ENCODE peak calls at places on chromosomes 2 and 18, in eight cellular contexts. B, F, A, S, H, I, G and W are unnamed samples.

GRCh38 chr2:238158807-238159539 is at the start of gene ERFE:
- DNase-seq in B (no peak), F (peak), A (peak), S (peak), H (peak), I (no peak), G (peak), W (no peak)

GRCh38 chr2:121363632-121364420 is 78.8 kb upstream of the TFCP2L1 start:
- DNase-seq in B (peak), F (no peak), A (no peak), S (no peak), H (no peak), I (no peak), G (no peak), W (no peak)

GRCh38 chr2:240915526-240916335 is 9.6 kb downstream of the CROCC2 start:
- DNase-seq in B (no peak), F (no peak), A (no peak), S (no peak), H (no peak), I (no peak), G (no peak), W (no peak)

GRCh38 chr18:57776767-57777166 is 26.3 kb downstream of the ATP8B1 start:
- DNase-seq in B (no peak), F (no peak), A (no peak), S (no peak), H (peak), I (no peak), G (peak), W (peak)

GRCh38 chr2:28224648-28225471 is 167.8 kb upstream of the FOSL2 start:
- DNase-seq in B (peak), F (no peak), A (no peak), S (no peak), H (no peak), I (no peak), G (peak), W (no peak)

GRCh38 chr18:57443716-57444115 is 8.5 kb downstream of the ONECUT2 start:
- DNase-seq in B (no peak), F (no peak), A (no peak), S (no peak), H (no peak), I (no peak), G (no peak), W (no peak)

GRCh38 chr2:144406111-144406788 is 113.7 kb downstream of the ZEB2 start:
- DNase-seq in B (no peak), F (no peak), A (no peak), S (no peak), H (no peak), I (no peak), G (peak), W (no peak)

GRCh38 chr2:191012845-191013616 is 940 bp downstream of the STAT1 start:
- DNase-seq in B (no peak), F (peak), A (no peak), S (peak), H (no peak), I (no peak), G (peak), W (no peak)

GRCh38 chr2:104867351-104868080 is 13.6 kb downstream of the POU3F3 start:
- DNase-seq in B (no peak), F (peak), A (no peak), S (no peak), H (no peak), I (no peak), G (no peak), W (no peak)

GRCh38 chr2:120291464-120292311 is 39.0 kb downstream of the RALB start:
- DNase-seq in B (no peak), F (no peak), A (no peak), S (no peak), H (no peak), I (no peak), G (no peak), W (no peak)

GRCh38 chr2:166665991-166666940 is 172.2 kb upstream of the SCN7A start:
- DNase-seq in B (no peak), F (no peak), A (no peak), S (no peak), H (no peak), I (no peak), G (no peak), W (no peak)

GRCh38 chr2:134469516-134470115 is 215.7 kb downstream of the MGAT5 start:
- DNase-seq in B (no peak), F (no peak), A (no peak), S (no peak), H (no peak), I (no peak), G (no peak), W (no peak)

GRCh38 chr2:201886504-201886903 is 80.2 kb downstream of the CDK15 start:
- DNase-seq in B (no peak), F (no peak), A (no peak), S (no peak), H (no peak), I (no peak), G (no peak), W (no peak)

GRCh38 chr18:62788891-62789290 is 73.5 kb downstream of the PHLPP1 start:
- DNase-seq in B (peak), F (peak), A (no peak), S (no peak), H (no peak), I (no peak), G (no peak), W (no peak)

GRCh38 chr2:172823451-172823850 is 87.8 kb downstream of the RAPGEF4 start:
- DNase-seq in B (no peak), F (no peak), A (no peak), S (no peak), H (no peak), I (no peak), G (peak), W (no peak)

GRCh38 chr2:210577263-210578071 is 21.1 kb downstream of the CPS1 start:
- DNase-seq in B (peak), F (peak), A (no peak), S (peak), H (no peak), I (no peak), G (peak), W (no peak)

GRCh38 chr2:216683846-216684245 is 11.5 kb downstream of the IGFBP5 start:
- DNase-seq in B (peak), F (peak), A (no peak), S (no peak), H (no peak), I (peak), G (peak), W (peak)

GRCh38 chr2:145864501-145864900 is 1344.6 kb upstream of the ZEB2 start:
- DNase-seq in B (no peak), F (no peak), A (no peak), S (no peak), H (no peak), I (no peak), G (no peak), W (no peak)

GRCh38 chr2:171688129-171688465 is 828 bp downstream of the DYNC1I2 start:
- DNase-seq in B (no peak), F (peak), A (no peak), S (peak), H (no peak), I (no peak), G (no peak), W (no peak)